ENCODE peak calls at places on chromosomes 1 and 21, in eight cellular contexts. T, B, U, S, P, Z, H and A are unnamed samples.

GRCh38 chr1:205226868-205227583 is 720 bp upstream of the TMCC2 start:
- DNase-seq in T (no peak), B (no peak), U (no peak), S (peak; percentile 57), P (no peak), Z (peak; percentile 78), H (peak; percentile 49), A (no peak)

GRCh38 chr1:200379431-200379755 is 30.4 kb downstream of the ZNF281 start:
- DNase-seq in T (no peak), B (no peak), U (peak; percentile 73), S (peak; percentile 98), P (peak; percentile 77), Z (no peak), H (no peak), A (no peak)

GRCh38 chr1:159936284-159936904 is 9.0 kb downstream of the IGSF9 start:
- DNase-seq in T (peak; percentile 54), B (peak; percentile 85), U (no peak), S (peak; percentile 56), P (no peak), Z (no peak), H (no peak), A (no peak)

GRCh38 chr1:36224537-36225297 is 474 bp downstream of the THRAP3 start:
- DNase-seq in T (peak; percentile 76), B (peak; percentile 94), U (peak; percentile 48), S (peak; percentile 83), P (peak; percentile 84), Z (no peak), H (no peak), A (no peak)

GRCh38 chr1:153195216-153195615 is 8.0 kb upstream of the LELP1 start:
- DNase-seq in T (no peak), B (no peak), U (no peak), S (no peak), P (no peak), Z (no peak), H (no peak), A (no peak)

GRCh38 chr1:230609208-230609607 is 33.1 kb upstream of the COG2 start:
- DNase-seq in T (no peak), B (no peak), U (no peak), S (no peak), P (no peak), Z (peak; percentile 37), H (no peak), A (peak; percentile 2)

GRCh38 chr1:179121159-179121938 is 39.5 kb downstream of the TOR3A start:
- DNase-seq in T (peak; percentile 1), B (no peak), U (no peak), S (peak; percentile 74), P (peak; percentile 40), Z (peak; percentile 70), H (peak; percentile 31), A (peak; percentile 76)

GRCh38 chr1:183968386-183968785 is 69.1 kb downstream of the COLGALT2 start:
- DNase-seq in T (no peak), B (no peak), U (no peak), S (no peak), P (no peak), Z (peak; percentile 89), H (peak; percentile 34), A (no peak)

GRCh38 chr1:4693891-4694290 is 39.5 kb downstream of the AJAP1 start:
- DNase-seq in T (no peak), B (peak; percentile 37), U (no peak), S (no peak), P (no peak), Z (no peak), H (no peak), A (no peak)

GRCh38 chr1:163730366-163730765 is 408.6 kb downstream of the NUF2 start:
- DNase-seq in T (no peak), B (no peak), U (no peak), S (peak; percentile 25), P (no peak), Z (no peak), H (no peak), A (no peak)

GRCh38 chr1:160407819-160408801 is 7.7 kb downstream of the VANGL2 start:
- DNase-seq in T (no peak), B (no peak), U (no peak), S (peak; percentile 4), P (no peak), Z (no peak), H (no peak), A (no peak)

GRCh38 chr1:212133319-212133718 is 97.8 kb downstream of the DTL start:
- DNase-seq in T (no peak), B (no peak), U (no peak), S (no peak), P (no peak), Z (no peak), H (no peak), A (no peak)

GRCh38 chr1:52920791-52921291 is 699 bp downstream of the ECHDC2 start:
- DNase-seq in T (no peak), B (peak; percentile 80), U (no peak), S (no peak), P (no peak), Z (no peak), H (no peak), A (no peak)

GRCh38 chr1:239805888-239806772 is 285.6 kb upstream of the FMN2 start:
- DNase-seq in T (no peak), B (no peak), U (no peak), S (no peak), P (no peak), Z (no peak), H (no peak), A (no peak)

GRCh38 chr1:169364948-169365347 is 2.6 kb downstream of the NME7 start:
- DNase-seq in T (no peak), B (no peak), U (no peak), S (no peak), P (peak; percentile 76), Z (no peak), H (no peak), A (no peak)

GRCh38 chr21:36566606-36567005 is 86.7 kb upstream of the CLDN14 start:
- DNase-seq in T (no peak), B (no peak), U (no peak), S (no peak), P (no peak), Z (no peak), H (no peak), A (no peak)

GRCh38 chr1:33370286-33370685 is 49.4 kb upstream of the A3GALT2 start:
- DNase-seq in T (no peak), B (no peak), U (no peak), S (peak; percentile 71), P (no peak), Z (no peak), H (no peak), A (no peak)

GRCh38 chr1:31410871-31411270 is 2.1 kb upstream of the SERINC2 start:
- DNase-seq in T (no peak), B (no peak), U (no peak), S (peak; percentile 76), P (no peak), Z (no peak), H (no peak), A (no peak)

GRCh38 chr1:180981596-180982387 is 40.9 kb downstream of the STX6 start:
- DNase-seq in T (no peak), B (no peak), U (no peak), S (no peak), P (no peak), Z (peak; percentile 42), H (no peak), A (no peak)

GRCh38 chr21:42232176-42232825 is 13.4 kb downstream of the ABCG1 start:
- DNase-seq in T (peak; percentile 21), B (peak; percentile 46), U (no peak), S (no peak), P (no peak), Z (no peak), H (no peak), A (no peak)

GRCh38 chr1:117499071-117499470 is 106.8 kb upstream of the TENT5C start:
- DNase-seq in T (no peak), B (no peak), U (no peak), S (no peak), P (no peak), Z (no peak), H (no peak), A (no peak)

GRCh38 chr1:93129507-93130099 is 50.5 kb downstream of the MTF2 start:
- DNase-seq in T (no peak), B (no peak), U (no peak), S (no peak), P (no peak), Z (no peak), H (no peak), A (no peak)

GRCh38 chr1:27574871-27575831 is 28.8 kb downstream of the AHDC1 start:
- DNase-seq in T (peak; percentile 17), B (peak; percentile 94), U (peak; percentile 54), S (peak; percentile 75), P (no peak), Z (no peak), H (no peak), A (peak; percentile 64)